ENCODE peak calls at places on chromosomes 6 and 20, in five cellular contexts. G is C1 segment of cervical spinal cord, V is HT1080, A is GM03348, E is IMR-90. T is an unnamed sample.

GRCh38 chr6:4403828-4404227 is 268.5 kb upstream of the ECI2 start:
- DNase-seq in G (no peak), A (no peak), E (no peak), V (no peak), T (no peak)

GRCh38 chr6:54173084-54173483 is 61.8 kb downstream of the MLIP start:
- DNase-seq in V (no peak), G (no peak), A (peak), E (no peak), T (peak)

GRCh38 chr6:33278392-33278741 is 1.4 kb downstream of the B3GALT4 start:
- DNase-seq in V (no peak), A (no peak), E (no peak), G (no peak), T (no peak)

GRCh38 chr6:164507197-164507957 is 802.0 kb downstream of the C6orf118 start:
- DNase-seq in V (peak), A (no peak), E (no peak), G (no peak), T (no peak)

GRCh38 chr6:1390071-1390804 is 862 bp downstream of the FOXF2 start:
- DNase-seq in V (peak), G (no peak), A (peak), E (peak), T (peak)

GRCh38 chr6:88165087-88165876 is 865 bp downstream of the CNR1 start:
- DNase-seq in V (no peak), G (no peak), E (no peak), A (no peak), T (no peak)

GRCh38 chr6:68368845-68369244 is 266.2 kb upstream of the ADGRB3 start:
- DNase-seq in V (no peak), A (no peak), E (no peak), G (no peak), T (no peak)

GRCh38 chr6:46876126-46876525 is 45.6 kb downstream of the ADGRF5 start:
- DNase-seq in V (peak), A (peak), E (no peak), G (no peak), T (peak)

GRCh38 chr6:117906905-117907599 is at the start of gene SLC35F1:
- DNase-seq in E (peak), V (no peak), A (peak), G (peak), T (peak)

GRCh38 chr20:54382419-54382818 is 93.0 kb upstream of the DOK5 start:
- DNase-seq in V (no peak), E (no peak), A (no peak), G (no peak), T (no peak)

GRCh38 chr20:62489186-62489939 is 13.6 kb upstream of the GATA5 start:
- DNase-seq in A (peak), V (peak), E (no peak), G (no peak), T (peak)

GRCh38 chr6:4598384-4598783 is 177.8 kb upstream of the CDYL start:
- DNase-seq in A (no peak), E (peak), V (no peak), G (no peak), T (no peak)

GRCh38 chr20:38091447-38092216 is 58.1 kb downstream of the RPRD1B start:
- DNase-seq in V (no peak), E (peak), G (no peak), A (no peak), T (no peak)

GRCh38 chr6:104525677-104526322 is 333.9 kb downstream of the HACE1 start:
- DNase-seq in A (peak), G (peak), E (peak), V (peak), T (peak)

GRCh38 chr6:27133281-27134227 is 113.9 kb upstream of the PRSS16 start:
- DNase-seq in V (peak), E (peak), G (no peak), A (peak), T (peak)

GRCh38 chr6:2744206-2744771 is 6.4 kb downstream of the MYLK4 start:
- DNase-seq in A (peak), V (peak), G (no peak), E (no peak), T (peak)

GRCh38 chr20:46078954-46079353 is 10.8 kb downstream of the NCOA5 start:
- DNase-seq in V (no peak), E (no peak), G (peak), A (no peak), T (no peak)

T was measured in EH.